ENCODE peak calls at places on chromosome 1, in eight cellular contexts. A is NCI-H524, U is H4, P is COR-L47, M is HS-5, Q is NCI-H1048, O is NCI-H1092 treated with DMSO at 0.1 percent for 48 hours, S is T-helper 2 cell. F is an unnamed sample.

GRCh38 chr1:30898031-30898815 is 10.3 kb downstream of the SDC3 start:
- DNase-seq in A (no peak), U (no peak), P (no peak), M (no peak), Q (no peak), O (no peak), S (no peak), F (no peak)

GRCh38 chr1:17437260-17438175 is 2.0 kb downstream of the RCC2 start:
- DNase-seq in A (peak), U (no peak), P (peak), M (no peak), Q (no peak), O (peak), S (peak), F (no peak)

GRCh38 chr1:77024500-77024899 is 157.2 kb downstream of the ST6GALNAC5 start:
- DNase-seq in A (no peak), U (no peak), P (no peak), M (no peak), Q (no peak), O (no peak), S (no peak), F (no peak)

GRCh38 chr1:211601982-211602644 is 23.2 kb upstream of the SLC30A1 start:
- DNase-seq in A (no peak), U (no peak), P (no peak), M (no peak), Q (no peak), O (no peak), S (no peak), F (no peak)

GRCh38 chr1:241330619-241331327 is 26.2 kb downstream of the RGS7 start:
- DNase-seq in A (no peak), U (no peak), P (no peak), M (no peak), Q (no peak), O (no peak), S (no peak), F (no peak)

GRCh38 chr1:33918368-33918767 is 54.5 kb downstream of the HMGB4 start:
- DNase-seq in A (no peak), U (no peak), P (no peak), M (peak), Q (no peak), O (no peak), S (no peak), F (no peak)

GRCh38 chr1:161182214-161182613 is 4.9 kb upstream of the B4GALT3 start:
- DNase-seq in A (no peak), U (no peak), P (no peak), M (peak), Q (no peak), O (no peak), S (no peak), F (no peak)

GRCh38 chr1:22852144-22852543 is 120.5 kb downstream of the LACTBL1 start:
- DNase-seq in A (no peak), U (no peak), P (no peak), M (no peak), Q (no peak), O (no peak), S (no peak), F (no peak)

GRCh38 chr1:228548788-228549187 is 61.6 kb downstream of the RNF187 start:
- DNase-seq in A (no peak), U (no peak), P (no peak), M (no peak), Q (no peak), O (no peak), S (no peak), F (no peak)

GRCh38 chr1:235411489-235412486 is 44.6 kb downstream of the TBCE start:
- DNase-seq in A (peak), U (no peak), P (no peak), M (no peak), Q (no peak), O (no peak), S (no peak), F (no peak)

GRCh38 chr1:151976868-151977267 is 16.8 kb downstream of the S100A10 start:
- DNase-seq in A (no peak), U (no peak), P (no peak), M (no peak), Q (no peak), O (no peak), S (no peak), F (peak)

GRCh38 chr1:181353526-181353925 is 129.8 kb upstream of the CACNA1E start:
- DNase-seq in A (no peak), U (no peak), P (no peak), M (no peak), Q (no peak), O (no peak), S (no peak), F (no peak)

GRCh38 chr1:114009393-114009792 is 30.1 kb downstream of the OLFML3 start:
- DNase-seq in A (no peak), U (peak), P (no peak), M (peak), Q (no peak), O (no peak), S (no peak), F (no peak)

F was measured in A549.